ENCODE peak calls at places on chromosomes 7 and 10, in four cellular contexts. J is NCI-H345, B is KBM-7, M is posterior cingulate gyrus. Q is an unnamed sample.

GRCh38 chr7:131164025-131164899 is 163.4 kb upstream of the MKLN1 start:
- DNase-seq in B (no peak), J (no peak), M (no peak), Q (no peak)

GRCh38 chr10:43137971-43138756 is at the start of gene CSGALNACT2:
- DNase-seq in B (peak; percentile 80), M (peak; percentile 79), J (peak; percentile 79), Q (peak; percentile 91)

GRCh38 chr10:24556746-24557742 is 166.6 kb downstream of the ARHGAP21 start:
- DNase-seq in J (no peak), M (no peak), B (peak; percentile 71), Q (no peak)

GRCh38 chr7:605661-606450 is 86.2 kb upstream of the PDGFA start:
- DNase-seq in J (no peak), M (no peak), B (no peak), Q (no peak)

GRCh38 chr10:114404171-114405010 is at the start of gene AFAP1L2:
- DNase-seq in M (no peak), J (peak; percentile 15), B (no peak), Q (peak; percentile 32)

GRCh38 chr7:50704844-50705243 is 77.9 kb downstream of the GRB10 start:
- DNase-seq in B (no peak), M (no peak), J (no peak), Q (no peak)

GRCh38 chr7:50591098-50591479 is 25.9 kb upstream of the DDC start:
- DNase-seq in J (no peak), M (no peak), B (no peak), Q (no peak)

GRCh38 chr10:104255244-104255981 is 721 bp downstream of the GSTO1 start:
- DNase-seq in J (no peak), B (peak; percentile 59), M (no peak), Q (peak; percentile 54)

GRCh38 chr7:159042084-159042483 is 102.6 kb downstream of the VIPR2 start:
- DNase-seq in B (no peak), J (no peak), M (no peak), Q (no peak)

GRCh38 chr10:79610601-79611191 is at the start of gene SFTPA1:
- DNase-seq in B (peak; percentile 32), M (no peak), J (no peak), Q (no peak)

GRCh38 chr7:114085592-114086490 is 167.0 kb upstream of the PPP1R3A start:
- DNase-seq in B (peak; percentile 94), J (peak; percentile 88), M (peak; percentile 54), Q (peak; percentile 62)

GRCh38 chr10:45589868-45590267 is 82.7 kb downstream of the ZFAND4 start:
- DNase-seq in B (no peak), J (no peak), M (no peak), Q (no peak)

GRCh38 chr10:60209874-60210584 is 179.6 kb downstream of the ANK3 start:
- DNase-seq in M (no peak), B (no peak), J (no peak), Q (no peak)

GRCh38 chr7:140876519-140877248 is 48.0 kb downstream of the BRAF start:
- DNase-seq in M (no peak), B (no peak), J (no peak), Q (no peak)

GRCh38 chr10:93006435-93007039 is 54.1 kb upstream of the CYP26C1 start:
- DNase-seq in J (no peak), B (peak; percentile 43), M (no peak), Q (peak; percentile 22)

GRCh38 chr10:86206216-86206615 is 160.4 kb downstream of the GRID1 start:
- DNase-seq in B (no peak), M (no peak), J (no peak), Q (peak; percentile 37)

GRCh38 chr10:62652114-62652513 is 152.4 kb upstream of the ADO start:
- DNase-seq in B (no peak), J (no peak), M (no peak), Q (no peak)

GRCh38 chr7:70785427-70785826 is 346.5 kb upstream of the GALNT17 start:
- DNase-seq in J (no peak), B (no peak), M (no peak), Q (peak; percentile 27)

GRCh38 chr7:64883113-64883905 is 19.8 kb upstream of the ZNF273 start:
- DNase-seq in B (no peak), J (no peak), M (no peak), Q (no peak)

GRCh38 chr7:142248-142955 is 50.0 kb upstream of the FAM20C start:
- DNase-seq in B (no peak), M (no peak), J (no peak), Q (no peak)

GRCh38 chr10:56623064-56623463 is 262.0 kb upstream of the ZWINT start:
- DNase-seq in J (no peak), B (no peak), M (no peak), Q (no peak)

GRCh38 chr7:26485421-26486019 is 193.9 kb downstream of the SNX10 start:
- DNase-seq in B (no peak), J (no peak), M (no peak), Q (no peak)

GRCh38 chr7:94683066-94683465 is 27.1 kb upstream of the SGCE start:
- DNase-seq in J (no peak), B (no peak), M (no peak), Q (no peak)

GRCh38 chr7:96689414-96689813 is 20.2 kb downstream of the SEM1 start:
- DNase-seq in J (no peak), B (no peak), M (no peak), Q (no peak)

GRCh38 chr10:15879058-15879457 is 18.8 kb upstream of the MINDY3 start:
- DNase-seq in J (peak; percentile 26), M (no peak), B (peak; percentile 57), Q (no peak)

GRCh38 chr7:139687980-139688632 is 89.7 kb downstream of the HIPK2 start:
- DNase-seq in B (no peak), M (peak; percentile 24), J (no peak), Q (peak; percentile 61)